ENCODE peak calls at places on chromosomes 1 and 21, in nine cellular contexts. U is activated CD4-positive, alpha-beta T cell treated with anti-CD3 and anti-CD28 coated beads, Interleukin-2, amount 10 ng/mL, durations not matched to agents 24 days and 14 days; W is glutamatergic neuron; L is stimulated activated CD8-positive, alpha-beta memory T cell treated with anti-CD3 and anti-CD28 coated beads, Interleukin-2, amount 100 ng/mL, for 1 hour; Y is iPS-NIHi11; H is activated T-cell treated with anti-CD3 and anti-CD28 coated beads, Interleukin-2, amount 50 U/mL, for 48 hours; Q is activated naive CD8-positive, alpha-beta T cell treated with anti-CD3 and anti-CD28 coated beads, Interleukin-2, amount 10 ng/mL, durations not matched to agents 7 days and 5 days; D is DMS79; O is NCI-H1092 treated with DMSO at 0.1 percent for 48 hours. S is an unnamed sample.

GRCh38 chr1:82449671-82450070 is 648.9 kb downstream of the ADGRL2 start:
- DNase-seq in U (no peak), W (no peak), L (no peak), Y (no peak), H (no peak), Q (no peak), D (no peak), O (no peak), S (no peak)

GRCh38 chr1:58089898-58090535 is 456.5 kb downstream of the OMA1 start:
- DNase-seq in U (no peak), W (no peak), L (no peak), Y (no peak), H (no peak), Q (no peak), D (no peak), O (no peak), S (no peak)

GRCh38 chr1:229793488-229793887 is 167.4 kb downstream of the URB2 start:
- DNase-seq in U (no peak), W (no peak), L (no peak), Y (no peak), H (no peak), Q (no peak), D (no peak), O (no peak), S (no peak)

GRCh38 chr1:82059931-82060330 is 259.2 kb downstream of the ADGRL2 start:
- DNase-seq in U (no peak), W (no peak), L (no peak), Y (no peak), H (no peak), Q (no peak), D (no peak), O (no peak), S (no peak)

GRCh38 chr1:86648255-86648654 is 56.1 kb upstream of the SH3GLB1 start:
- DNase-seq in U (no peak), W (no peak), L (no peak), Y (peak; percentile 7), H (no peak), Q (no peak), D (no peak), O (no peak), S (no peak)

GRCh38 chr1:221223281-221223680 is 344.0 kb downstream of the HLX start:
- DNase-seq in U (no peak), W (no peak), L (no peak), Y (no peak), H (no peak), Q (no peak), D (no peak), O (no peak), S (no peak)

GRCh38 chr1:25425098-25426085 is 4.8 kb upstream of the RHCE start:
- DNase-seq in U (no peak), W (no peak), L (no peak), Y (no peak), H (no peak), Q (no peak), D (no peak), O (no peak), S (no peak)

GRCh38 chr1:76040327-76040868 is 34.1 kb upstream of the ST6GALNAC3 start:
- DNase-seq in U (no peak), W (no peak), L (no peak), Y (peak; percentile 26), H (no peak), Q (no peak), D (no peak), O (no peak), S (no peak)

GRCh38 chr1:29682918-29683314 is 446.6 kb downstream of the PTPRU start:
- DNase-seq in U (no peak), W (no peak), L (no peak), Y (no peak), H (peak; percentile 10), Q (no peak), D (peak; percentile 47), O (peak; percentile 89), S (no peak)

GRCh38 chr21:41161428-41161827 is 6.5 kb upstream of the BACE2 start:
- DNase-seq in U (no peak), W (no peak), L (no peak), Y (no peak), H (no peak), Q (no peak), D (no peak), O (no peak), S (no peak)

GRCh38 chr1:81044708-81045107 is 756.0 kb upstream of the ADGRL2 start:
- DNase-seq in U (no peak), W (no peak), L (no peak), Y (no peak), H (no peak), Q (no peak), D (no peak), O (no peak), S (no peak)

GRCh38 chr1:110383311-110383990 is 7.4 kb downstream of the SLC16A4 start:
- DNase-seq in U (no peak), W (no peak), L (no peak), Y (no peak), H (no peak), Q (no peak), D (no peak), O (no peak), S (peak; percentile 6)